ENCODE peak calls at places on chromosomes 6 and 20, in five cellular contexts. U is left lung, D is stomach, F is fibroblast of lung, E is HCT116. M is an unnamed sample.

GRCh38 chr6:156776841-156777576 is at the start of gene ARID1B:
- DNase-seq in U (peak; percentile 94), D (peak; percentile 87), F (peak; percentile 86), E (no peak), M (no peak)

GRCh38 chr20:47392015-47392720 is 35.7 kb upstream of the ZMYND8 start:
- DNase-seq in U (no peak), D (peak; percentile 31), F (peak; percentile 91), E (peak; percentile 81), M (peak; percentile 48)

GRCh38 chr6:156846845-156847599 is 69.8 kb downstream of the ARID1B start:
- DNase-seq in U (no peak), D (no peak), F (no peak), E (no peak), M (no peak)

GRCh38 chr20:63321148-63321831 is 28.3 kb downstream of the COL20A1 start:
- DNase-seq in U (peak; percentile 69), D (no peak), F (peak; percentile 54), E (no peak), M (no peak)

GRCh38 chr6:122878809-122879208 is 89.8 kb downstream of the SMPDL3A start:
- DNase-seq in U (no peak), D (no peak), F (no peak), E (no peak), M (no peak)

GRCh38 chr20:25025091-25025861 is 32.7 kb downstream of the ACSS1 start:
- DNase-seq in U (peak; percentile 33), D (peak; percentile 23), F (no peak), E (no peak), M (no peak)

GRCh38 chr20:59120491-59120890 is 43.1 kb upstream of the ZNF831 start:
- DNase-seq in U (no peak), D (no peak), F (no peak), E (no peak), M (no peak)

GRCh38 chr20:1346322-1346969 is 17.5 kb upstream of the SDCBP2 start:
- DNase-seq in U (no peak), D (no peak), F (no peak), E (no peak), M (no peak)

GRCh38 chr6:166573456-166574216 is 12.8 kb downstream of the RAMACL start:
- DNase-seq in U (peak; percentile 47), D (no peak), F (no peak), E (no peak), M (no peak)

GRCh38 chr6:68159433-68159832 is 475.6 kb upstream of the ADGRB3 start:
- DNase-seq in U (no peak), D (no peak), F (no peak), E (no peak), M (no peak)

GRCh38 chr6:49551126-49551865 is 828 bp downstream of the C6orf141 start:
- DNase-seq in U (peak; percentile 79), D (no peak), F (no peak), E (no peak), M (no peak)

GRCh38 chr6:44073612-44074382 is 53.5 kb downstream of the MRPL14 start:
- DNase-seq in U (no peak), D (no peak), F (peak; percentile 58), E (no peak), M (no peak)

GRCh38 chr6:452301-453067 is 60.9 kb downstream of the IRF4 start:
- DNase-seq in U (no peak), D (no peak), F (no peak), E (no peak), M (no peak)

GRCh38 chr6:33147807-33148666 is 44.2 kb downstream of the COL11A2 start:
- DNase-seq in U (no peak), D (no peak), F (peak; percentile 76), E (peak; percentile 54), M (no peak)

GRCh38 chr6:95847061-95847460 is 168.7 kb upstream of the FUT9 start:
- DNase-seq in U (no peak), D (no peak), F (no peak), E (no peak), M (no peak)

GRCh38 chr20:9269280-9269971 is 200.5 kb downstream of the PLCB4 start:
- DNase-seq in U (no peak), D (no peak), F (peak; percentile 58), E (no peak), M (no peak)

GRCh38 chr6:168385380-168385779 is 55.6 kb upstream of the SMOC2 start:
- DNase-seq in U (no peak), D (no peak), F (no peak), E (no peak), M (no peak)

GRCh38 chr20:4919047-4919704 is 82.1 kb downstream of the SLC23A2 start:
- DNase-seq in U (no peak), D (no peak), F (no peak), E (no peak), M (no peak)

GRCh38 chr6:10368841-10369240 is 46.0 kb downstream of the TFAP2A start:
- DNase-seq in U (no peak), D (no peak), F (no peak), E (no peak), M (no peak)

DNA sequence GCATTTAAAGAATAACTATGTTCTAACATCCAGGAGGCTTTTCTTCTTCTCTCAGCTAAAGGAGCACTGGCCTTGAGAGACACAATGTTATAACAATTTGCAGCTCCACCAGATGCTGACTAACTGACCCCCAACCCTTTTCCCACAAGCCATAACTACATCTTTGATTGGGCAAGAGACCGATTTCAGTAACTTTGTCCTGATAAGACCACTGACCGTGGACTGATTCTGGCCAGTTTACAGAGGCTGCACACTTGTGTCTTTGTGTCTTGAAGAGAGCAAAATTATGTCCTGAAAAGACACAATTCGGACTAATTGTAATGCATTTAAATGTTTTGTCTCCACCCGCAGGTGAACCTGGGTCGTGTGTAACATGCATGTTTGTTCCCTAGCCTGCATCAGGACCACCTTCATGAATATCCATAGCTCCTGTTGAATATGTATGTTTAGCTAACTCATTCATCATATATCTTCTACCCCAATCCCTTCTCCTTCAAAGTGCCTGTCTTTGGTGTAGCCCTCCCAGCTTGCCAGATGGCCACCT is 22.3 kb downstream of the ABRACL start:
- DNase-seq in U (no peak), D (no peak), F (no peak), E (no peak), M (no peak)
- TF ChIP-seq CTCF in U (no peak), D (no peak), F (no peak), E (no peak), M (no peak)

GRCh38 chr20:56429941-56430340 is 17.9 kb downstream of the CASS4 start:
- DNase-seq in U (no peak), D (no peak), F (no peak), E (no peak), M (no peak)
- H3K27me3 ChIP-seq in U (no peaks in the 10 kb centered on the region), D (no peaks in the 10 kb centered on the region), F (no peaks in the 10 kb centered on the region), E (no peaks in the 10 kb centered on the region), M (no peaks in the 10 kb centered on the region)

GRCh38 chr20:36887779-36888133 is 11.8 kb downstream of the TLDC2 start:
- DNase-seq in U (no peak), D (no peak), F (no peak), E (no peak), M (no peak)

GRCh38 chr20:36881888-36882287 is 6.0 kb downstream of the TLDC2 start:
- DNase-seq in U (peak; percentile 6), D (no peak), F (no peak), E (no peak), M (peak; percentile 83)

GRCh38 chr20:36886859-36887778 is 11.2 kb downstream of the TLDC2 start:
- DNase-seq in U (peak; percentile 91), D (peak; percentile 87), F (peak; percentile 74), E (peak; percentile 59), M (no peak)

GRCh38 chr20:36883972-36884535 is 8.1 kb downstream of the TLDC2 start:
- DNase-seq in U (no peak), D (no peak), F (no peak), E (no peak), M (no peak)

GRCh38 chr20:36885355-36885754 is 9.4 kb downstream of the TLDC2 start:
- DNase-seq in U (no peak), D (no peak), F (peak; percentile 29), E (no peak), M (no peak)
- TF ChIP-seq CTCF in U (no peak), D (no peak), F (no peak), E (peak; percentile 26), M (no peak)

DNA sequence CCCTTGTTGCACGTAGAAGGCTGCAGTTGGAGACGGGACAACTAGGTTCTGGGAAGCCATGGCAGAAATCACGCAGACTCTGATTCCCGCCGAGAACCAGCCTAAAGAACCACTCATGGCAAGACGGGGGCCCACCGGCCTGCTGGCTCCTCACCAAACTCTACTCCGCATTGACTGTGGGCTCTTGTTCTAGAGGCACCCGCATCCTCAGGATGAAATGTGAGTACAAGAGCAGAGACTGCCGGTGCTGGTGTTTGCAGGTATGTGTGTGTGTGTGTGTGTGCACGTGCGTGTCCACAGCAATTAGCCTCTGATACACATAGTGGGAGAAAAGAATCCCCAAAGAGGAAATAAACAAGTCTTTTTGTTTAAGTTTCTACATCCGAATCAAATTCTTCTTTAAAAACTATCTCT is 42.3 kb upstream of the NR2E1 start:
- DNase-seq in U (no peak), D (no peak), F (no peak), E (no peak), M (no peak)
- H3K27me3 ChIP-seq in U (peaks cover 38% of the 10 kb centered on the region), D (peaks cover 92% of the 10 kb centered on the region), F (peaks cover 65% of the 10 kb centered on the region), E (no peaks in the 10 kb centered on the region), M (peaks cover 78% of the 10 kb centered on the region)

M was measured in kidney epithelial cell.